ENCODE peak calls at places on chromosomes 6 and 20, in seven cellular contexts. Y, R, V, L, U, M and I are unnamed samples.

GRCh38 chr20:64261138-64261537 is 5.6 kb downstream of the PCMTD2 start:
- DNase-seq in Y (no peak), R (no peak), V (no peak), L (peak), U (peak), M (no peak), I (peak)

GRCh38 chr6:48658910-48659309 is 547.9 kb upstream of the PTCHD4 start:
- DNase-seq in Y (no peak), R (no peak), V (no peak), L (no peak), U (no peak), M (no peak), I (no peak)

GRCh38 chr6:79453558-79454042 is 83.6 kb downstream of the LCA5 start:
- DNase-seq in Y (no peak), R (no peak), V (no peak), L (no peak), U (no peak), M (peak), I (no peak)

GRCh38 chr20:45436732-45437485 is 21.0 kb downstream of the PIGT start:
- DNase-seq in Y (peak), R (peak), V (peak), L (peak), U (peak), M (peak), I (no peak)

GRCh38 chr20:24452498-24453133 is 16.8 kb upstream of the SYNDIG1 start:
- DNase-seq in Y (no peak), R (no peak), V (no peak), L (no peak), U (no peak), M (no peak), I (no peak)

GRCh38 chr6:38169826-38170526 is 350.4 kb downstream of the ZFAND3 start:
- DNase-seq in Y (no peak), R (no peak), V (no peak), L (no peak), U (no peak), M (no peak), I (no peak)

GRCh38 chr20:2991532-2991931 is 51.9 kb upstream of the GNRH2 start:
- DNase-seq in Y (no peak), R (no peak), V (no peak), L (no peak), U (no peak), M (no peak), I (no peak)

GRCh38 chr6:166488081-166488685 is 98.3 kb downstream of the RAMACL start:
- DNase-seq in Y (no peak), R (no peak), V (no peak), L (peak), U (peak), M (no peak), I (no peak)

GRCh38 chr20:17617212-17617867 is 47.5 kb downstream of the DSTN start:
- DNase-seq in Y (peak), R (peak), V (peak), L (no peak), U (no peak), M (peak), I (no peak)

GRCh38 chr6:36956111-36956820 is 1.7 kb downstream of the PI16 start:
- DNase-seq in Y (no peak), R (no peak), V (no peak), L (no peak), U (no peak), M (peak), I (no peak)

GRCh38 chr20:31517373-31517772 is 3.1 kb downstream of the HM13 start:
- DNase-seq in Y (peak), R (no peak), V (no peak), L (peak), U (peak), M (peak), I (no peak)

GRCh38 chr6:126546771-126547170 is 206.9 kb downstream of the CENPW start:
- DNase-seq in Y (no peak), R (no peak), V (no peak), L (peak), U (no peak), M (no peak), I (no peak)

GRCh38 chr20:38889792-38890496 is 36.3 kb upstream of the FAM83D start:
- DNase-seq in Y (no peak), R (peak), V (no peak), L (no peak), U (no peak), M (no peak), I (no peak)

GRCh38 chr20:30610751-30611150 is 646.7 kb upstream of the DEFB115 start:
- DNase-seq in Y (no peak), R (no peak), V (no peak), L (no peak), U (no peak), M (no peak), I (no peak)

GRCh38 chr6:77880501-77880900 is 227.7 kb downstream of the MEI4 start:
- DNase-seq in Y (no peak), R (no peak), V (no peak), L (no peak), U (no peak), M (peak), I (no peak)

GRCh38 chr20:45506927-45507820 is 8.2 kb downstream of the SPINT3 start:
- DNase-seq in Y (no peak), R (no peak), V (no peak), L (no peak), U (no peak), M (peak), I (no peak)

GRCh38 chr6:16503919-16504554 is 257.2 kb downstream of the ATXN1 start:
- DNase-seq in Y (no peak), R (no peak), V (no peak), L (no peak), U (no peak), M (no peak), I (no peak)

GRCh38 chr20:10893331-10893730 is 219.5 kb upstream of the JAG1 start:
- DNase-seq in Y (no peak), R (no peak), V (no peak), L (no peak), U (no peak), M (no peak), I (no peak)

GRCh38 chr20:44961868-44962267 is 1.7 kb upstream of the TOMM34 start:
- DNase-seq in Y (no peak), R (no peak), V (no peak), L (peak), U (no peak), M (no peak), I (no peak)

GRCh38 chr6:140225587-140226438 is 851.4 kb upstream of the CITED2 start:
- DNase-seq in Y (no peak), R (no peak), V (no peak), L (peak), U (no peak), M (no peak), I (peak)

GRCh38 chr6:21188505-21189223 is 404.9 kb upstream of the SOX4 start:
- DNase-seq in Y (no peak), R (no peak), V (no peak), L (no peak), U (no peak), M (peak), I (no peak)

GRCh38 chr6:7338031-7338430 is 25.0 kb upstream of the SSR1 start:
- DNase-seq in Y (no peak), R (no peak), V (no peak), L (no peak), U (no peak), M (no peak), I (no peak)

GRCh38 chr6:18110160-18110559 is 12.3 kb downstream of the NHLRC1 start:
- DNase-seq in Y (no peak), R (no peak), V (no peak), L (peak), U (no peak), M (no peak), I (no peak)

GRCh38 chr6:39688494-39688893 is 36.7 kb downstream of the KIF6 start:
- DNase-seq in Y (no peak), R (no peak), V (no peak), L (peak), U (no peak), M (peak), I (peak)

GRCh38 chr6:35590622-35591066 is 77.9 kb upstream of the TULP1 start:
- DNase-seq in Y (no peak), R (peak), V (no peak), L (no peak), U (no peak), M (no peak), I (no peak)

GRCh38 chr20:63084563-63084927 is 77.8 kb upstream of the BHLHE23 start:
- DNase-seq in Y (no peak), R (no peak), V (no peak), L (no peak), U (no peak), M (no peak), I (no peak)

GRCh38 chr6:39302011-39302410 is 12.2 kb downstream of the KCNK17 start:
- DNase-seq in Y (no peak), R (no peak), V (no peak), L (no peak), U (no peak), M (no peak), I (no peak)

GRCh38 chr20:40442181-40442963 is 246.7 kb downstream of the MAFB start:
- DNase-seq in Y (peak), R (no peak), V (peak), L (no peak), U (no peak), M (peak), I (no peak)

GRCh38 chr6:2622683-2623082 is 128.0 kb downstream of the MYLK4 start:
- DNase-seq in Y (no peak), R (no peak), V (no peak), L (no peak), U (peak), M (no peak), I (no peak)

GRCh38 chr6:31954511-31954910 is 4.3 kb downstream of the NELFE start:
- DNase-seq in Y (no peak), R (no peak), V (no peak), L (no peak), U (no peak), M (no peak), I (no peak)

GRCh38 chr20:58322083-58322482 is 12.6 kb downstream of the RAB22A start:
- DNase-seq in Y (no peak), R (no peak), V (no peak), L (no peak), U (no peak), M (no peak), I (no peak)

GRCh38 chr20:63741676-63742380 is 2.3 kb downstream of the SLC2A4RG start:
- DNase-seq in Y (no peak), R (no peak), V (no peak), L (no peak), U (no peak), M (no peak), I (no peak)

GRCh38 chr6:139262519-139263300 is 29.1 kb downstream of the TXLNB start:
- DNase-seq in Y (no peak), R (no peak), V (no peak), L (peak), U (no peak), M (no peak), I (no peak)

GRCh38 chr6:53910834-53911233 is 116.0 kb downstream of the LRRC1 start:
- DNase-seq in Y (no peak), R (no peak), V (no peak), L (no peak), U (no peak), M (no peak), I (no peak)

GRCh38 chr6:152941746-152942145 is 41.1 kb downstream of the FBXO5 start:
- DNase-seq in Y (no peak), R (no peak), V (no peak), L (no peak), U (no peak), M (no peak), I (no peak)

GRCh38 chr6:105898286-105898685 is 187.8 kb upstream of the PRDM1 start:
- DNase-seq in Y (no peak), R (no peak), V (no peak), L (peak), U (no peak), M (peak), I (peak)

GRCh38 chr6:22145823-22146379 is 150.9 kb downstream of the PRL start:
- DNase-seq in Y (peak), R (peak), V (peak), L (peak), U (peak), M (peak), I (peak)